ENCODE peak calls at places on chromosomes 12 and 14, in four cellular contexts. H, Z, O and B are unnamed samples.

GRCh38 chr12:64392221-64392620 is 1.7 kb upstream of the C12orf56 start:
- DNase-seq in Z (peak), O (peak), H (no peak), B (no peak)

GRCh38 chr12:131112016-131112415 is 158.3 kb downstream of the ADGRD1 start:
- DNase-seq in H (no peak), Z (no peak), O (no peak), B (no peak)

GRCh38 chr12:11508699-11509098 is 113.3 kb upstream of the PRB2 start:
- DNase-seq in Z (no peak), O (no peak), H (no peak), B (no peak)

GRCh38 chr12:48681416-48681737 is 661 bp downstream of the KANSL2 start:
- DNase-seq in Z (peak), H (no peak), O (no peak), B (no peak)

GRCh38 chr12:8603858-8604257 is 8.8 kb downstream of the AICDA start:
- DNase-seq in H (no peak), Z (no peak), O (no peak), B (no peak)

GRCh38 chr14:42629553-42629952 is 1022.9 kb downstream of the LRFN5 start:
- DNase-seq in O (no peak), H (no peak), Z (no peak), B (no peak)

GRCh38 chr12:95978774-95979173 is 17.4 kb downstream of the HAL start:
- DNase-seq in Z (no peak), H (no peak), O (no peak), B (no peak)

GRCh38 chr14:55317503-55317902 is 46.3 kb downstream of the FBXO34 start:
- DNase-seq in Z (no peak), H (no peak), O (no peak), B (no peak)

GRCh38 chr14:96666088-96666487 is 131.1 kb upstream of the VRK1 start:
- DNase-seq in Z (no peak), O (no peak), H (no peak), B (no peak)

GRCh38 chr12:12018454-12018853 is 52.3 kb upstream of the BCL2L14 start:
- DNase-seq in O (no peak), Z (no peak), H (no peak), B (no peak)

GRCh38 chr12:113462117-113462774 is 9.4 kb downstream of the LHX5 start:
- DNase-seq in H (peak), O (peak), Z (peak), B (peak)

GRCh38 chr14:74083161-74083560 is 1.1 kb downstream of the ALDH6A1 start:
- DNase-seq in O (no peak), Z (no peak), H (no peak), B (no peak)

GRCh38 chr12:71666259-71666658 is 2.2 kb downstream of the THAP2 start:
- DNase-seq in O (no peak), H (no peak), Z (no peak), B (no peak)

GRCh38 chr14:55746533-55746932 is 166.5 kb downstream of the KTN1 start:
- DNase-seq in H (no peak), Z (no peak), O (no peak), B (no peak)

GRCh38 chr12:92059976-92060375 is 85.7 kb downstream of the BTG1 start:
- DNase-seq in Z (no peak), H (no peak), O (no peak), B (no peak)

GRCh38 chr14:95482967-95483842 is 33.2 kb downstream of the SYNE3 start:
- DNase-seq in H (no peak), O (no peak), Z (peak), B (no peak)

GRCh38 chr12:51591020-51591901 is at the start of gene SCN8A:
- DNase-seq in Z (peak), H (peak), O (peak), B (peak)

GRCh38 chr12:44835641-44836379 is 40.3 kb downstream of the NELL2 start:
- DNase-seq in O (peak), Z (no peak), H (peak), B (no peak)

GRCh38 chr12:52268212-52268611 is 6.2 kb upstream of the KRT86 start:
- DNase-seq in O (no peak), Z (no peak), H (no peak), B (no peak)

GRCh38 chr12:109988274-109988673 is 7.9 kb downstream of the GIT2 start:
- DNase-seq in H (no peak), O (no peak), Z (no peak), B (no peak)

GRCh38 chr12:50181691-50182090 is 14.5 kb upstream of the CERS5 start:
- DNase-seq in O (no peak), H (no peak), Z (no peak), B (no peak)

GRCh38 chr12:132357623-132358186 is 28.3 kb upstream of the GALNT9 start:
- DNase-seq in O (no peak), Z (no peak), H (no peak), B (no peak)

GRCh38 chr14:63050694-63051093 is 5.4 kb upstream of the KCNH5 start:
- DNase-seq in O (no peak), Z (no peak), H (no peak), B (no peak)

GRCh38 chr12:97555547-97556200 is 93.1 kb downstream of the RMST start:
- DNase-seq in H (no peak), Z (no peak), O (no peak), B (no peak)

GRCh38 chr14:21287166-21287565 is 7.3 kb downstream of the RPGRIP1 start:
- DNase-seq in Z (no peak), O (no peak), H (no peak), B (no peak)

GRCh38 chr12:67046062-67046461 is 223.1 kb upstream of the CAND1 start:
- DNase-seq in O (no peak), H (no peak), Z (no peak), B (no peak)

GRCh38 chr12:132285311-132285741 is 44.1 kb downstream of the GALNT9 start:
- DNase-seq in H (no peak), O (no peak), Z (no peak), B (no peak)

GRCh38 chr12:131383741-131384543 is 326.9 kb upstream of the SFSWAP start:
- DNase-seq in H (no peak), Z (no peak), O (no peak), B (no peak)

GRCh38 chr12:15669256-15669948 is 119.8 kb downstream of the EPS8 start:
- DNase-seq in Z (no peak), O (no peak), H (no peak), B (no peak)

GRCh38 chr12:25495336-25496097 is 57.6 kb downstream of the LMNTD1 start:
- DNase-seq in O (no peak), Z (no peak), H (no peak), B (no peak)

GRCh38 chr14:39267592-39268112 is 33.9 kb downstream of the MIA2 start:
- DNase-seq in Z (no peak), H (peak), O (peak), B (no peak)

GRCh38 chr14:36238666-36239363 is 62.3 kb upstream of the PTCSC3 start:
- DNase-seq in H (no peak), Z (no peak), O (no peak), B (no peak)

GRCh38 chr14:72974661-72975060 is 48.4 kb downstream of the DCAF4 start:
- DNase-seq in Z (no peak), O (no peak), H (no peak), B (no peak)

GRCh38 chr14:83799230-83799629 is 1730.7 kb upstream of the FLRT2 start:
- DNase-seq in H (no peak), Z (no peak), O (no peak), B (no peak)

GRCh38 chr12:128267246-128267622 is 264 bp downstream of the TMEM132C start:
- DNase-seq in H (no peak), O (no peak), Z (no peak), B (no peak)